ENCODE peak calls at places on chromosomes 1 and 21, in seven cellular contexts. S, Z, K, G, M, F and B are unnamed samples.

GRCh38 chr21:38985423-38986378 is 180.0 kb downstream of the ETS2 start:
- DNase-seq in S (no peak), F (peak; percentile 74), Z (peak; percentile 87), G (no peak), K (peak; percentile 90), M (peak; percentile 15), B (peak; percentile 91)

GRCh38 chr1:109191377-109191776 is 22.3 kb upstream of the SARS1 start:
- DNase-seq in Z (no peak), M (no peak), F (no peak), G (no peak), S (no peak), K (no peak), B (no peak)

GRCh38 chr1:25170439-25170838 is 61.9 kb downstream of the SYF2 start:
- DNase-seq in S (no peak), M (no peak), F (no peak), Z (no peak), G (no peak), K (no peak), B (no peak)

GRCh38 chr1:13487143-13487868 is 26.5 kb downstream of the LRRC38 start:
- DNase-seq in S (no peak), K (no peak), M (no peak), G (no peak), Z (no peak), F (no peak), B (no peak)

GRCh38 chr1:116194592-116194991 is 83.4 kb downstream of the MAB21L3 start:
- DNase-seq in S (no peak), K (no peak), G (no peak), M (no peak), Z (no peak), F (no peak), B (no peak)

GRCh38 chr1:169510060-169510459 is 24.3 kb upstream of the SLC19A2 start:
- DNase-seq in Z (no peak), M (no peak), S (no peak), G (no peak), F (no peak), K (no peak), B (no peak)

GRCh38 chr1:67404212-67404620 is 26.0 kb downstream of the SERBP1 start:
- DNase-seq in Z (peak; percentile 39), M (no peak), S (no peak), F (no peak), K (no peak), G (no peak), B (peak; percentile 56)

GRCh38 chr1:220787069-220787614 is 429 bp downstream of the MTARC1 start:
- DNase-seq in K (no peak), Z (no peak), F (no peak), M (no peak), G (no peak), S (no peak), B (no peak)

GRCh38 chr21:42366292-42367010 is at the start of gene TFF1:
- DNase-seq in F (no peak), M (no peak), G (no peak), K (no peak), S (no peak), Z (peak; percentile 2), B (no peak)

GRCh38 chr1:230375795-230376194 is 50.3 kb downstream of the PGBD5 start:
- DNase-seq in F (no peak), Z (no peak), M (no peak), S (no peak), K (no peak), G (no peak), B (no peak)

GRCh38 chr1:5810553-5811270 is 181.5 kb downstream of the NPHP4 start:
- DNase-seq in M (no peak), F (no peak), G (no peak), S (no peak), Z (no peak), K (no peak), B (no peak)

GRCh38 chr1:221947731-221948130 is 205.8 kb upstream of the DUSP10 start:
- DNase-seq in Z (no peak), G (no peak), S (no peak), K (no peak), F (no peak), M (no peak), B (no peak)

GRCh38 chr1:13725714-13726175 is 25.8 kb downstream of the PRDM2 start:
- DNase-seq in K (no peak), G (peak; percentile 40), S (peak; percentile 27), Z (peak; percentile 79), M (no peak), F (peak; percentile 37), B (peak; percentile 84)

GRCh38 chr1:2278591-2279209 is 50.6 kb downstream of the SKI start:
- DNase-seq in F (no peak), K (no peak), Z (no peak), G (no peak), S (no peak), M (no peak), B (no peak)

GRCh38 chr1:212722270-212722945 is 22.8 kb upstream of the BATF3 start:
- DNase-seq in G (no peak), K (no peak), F (no peak), M (no peak), S (no peak), Z (no peak), B (no peak)

GRCh38 chr1:51236548-51237312 is 657 bp downstream of the RNF11 start:
- DNase-seq in M (no peak), G (peak; percentile 12), F (peak; percentile 44), Z (peak; percentile 39), S (no peak), K (no peak), B (peak; percentile 52)

GRCh38 chr1:245322673-245323072 is 167.9 kb downstream of the KIF26B start:
- DNase-seq in S (no peak), Z (peak; percentile 54), G (no peak), F (no peak), M (no peak), K (no peak), B (no peak)

GRCh38 chr1:241396747-241397691 is 40.0 kb upstream of the RGS7 start:
- DNase-seq in Z (no peak), F (no peak), K (no peak), S (no peak), M (no peak), G (no peak), B (peak; percentile 10)

GRCh38 chr1:30362603-30362990 is 360.8 kb downstream of the MATN1 start:
- DNase-seq in S (no peak), Z (no peak), M (no peak), G (no peak), K (no peak), F (no peak), B (no peak)

GRCh38 chr1:43316738-43317520 is 16.1 kb downstream of the TIE1 start:
- DNase-seq in K (no peak), Z (no peak), G (no peak), M (no peak), S (no peak), F (no peak), B (no peak)

GRCh38 chr1:75954594-75954993 is 22.4 kb upstream of the ASB17 start:
- DNase-seq in F (no peak), M (no peak), K (no peak), Z (peak; percentile 3), S (no peak), G (no peak), B (peak; percentile 5)

GRCh38 chr1:22665752-22666151 is 12.7 kb downstream of the C1QB start:
- DNase-seq in K (no peak), Z (peak; percentile 16), M (no peak), S (no peak), F (no peak), G (no peak), B (peak; percentile 36)

GRCh38 chr1:243917177-243917862 is 67.3 kb upstream of the AKT3 start:
- DNase-seq in Z (peak; percentile 85), M (no peak), G (no peak), S (no peak), K (peak; percentile 72), F (peak; percentile 37), B (peak; percentile 89)

GRCh38 chr1:17587693-17588047 is 48.2 kb downstream of the ARHGEF10L start:
- DNase-seq in M (no peak), G (no peak), Z (peak; percentile 69), K (no peak), F (no peak), S (no peak), B (peak; percentile 79)

GRCh38 chr21:45977396-45977795 is 4.2 kb upstream of the COL6A1 start:
- DNase-seq in G (no peak), Z (no peak), M (no peak), K (no peak), S (no peak), F (no peak), B (no peak)

GRCh38 chr1:204866051-204866596 is 4.5 kb upstream of the NFASC start:
- DNase-seq in M (no peak), Z (no peak), G (no peak), F (no peak), K (no peak), S (no peak), B (no peak)